ENCODE peak calls at places on chromosomes 3 and 15, in five cellular contexts. K is stimulated activated CD8-positive, alpha-beta memory T cell treated with anti-CD3 and anti-CD28 coated beads, Interleukin-15, amount 100 ng/mL, for 4 hours; E is NCI-H2029 treated with DMSO at 0.1 percent for 48 hours; O is kidney glomerular epithelial cell; H is epithelial cell of prostate. F is an unnamed sample.

GRCh38 chr3:119669906-119670570 is 7.2 kb downstream of the COX17 start:
- DNase-seq in E (no peak), H (no peak), O (no peak), K (no peak), F (no peak)

GRCh38 chr3:45098315-45098714 is 47.9 kb downstream of the CDCP1 start:
- DNase-seq in E (no peak), K (no peak), O (no peak), H (no peak), F (no peak)

GRCh38 chr3:143644370-143645089 is 203.7 kb downstream of the SLC9A9 start:
- DNase-seq in K (no peak), H (peak), E (peak), O (peak), F (peak)

GRCh38 chr3:161423911-161424522 is 52.7 kb upstream of the SPTSSB start:
- DNase-seq in E (peak), O (peak), H (no peak), K (no peak), F (peak)

GRCh38 chr3:83093222-83093572 is 1331.8 kb upstream of the GBE1 start:
- DNase-seq in O (no peak), H (no peak), E (no peak), K (no peak), F (no peak)

GRCh38 chr3:51075221-51075775 is 309.8 kb upstream of the MANF start:
- DNase-seq in E (no peak), K (no peak), O (no peak), H (no peak), F (no peak)

GRCh38 chr3:109257269-109257668 is 59.0 kb downstream of the DPPA2 start:
- DNase-seq in H (no peak), E (no peak), K (no peak), O (peak), F (no peak)

GRCh38 chr15:95446854-95447253 is 883.6 kb upstream of the NR2F2 start:
- DNase-seq in K (peak), E (no peak), O (no peak), H (no peak), F (no peak)